ENCODE peak calls at places on chromosome X, in six cellular contexts. S, B, D, T, F and X are unnamed samples.

GRCh38 chrX:119502727-119503483 is 34.7 kb downstream of the SLC25A5 start:
- DNase-seq in S (peak; percentile 38), T (peak; percentile 32), F (no peak), D (peak; percentile 14), B (no peak), X (no peak)

GRCh38 chrX:10617186-10617963 is 3.0 kb downstream of the MID1 start:
- DNase-seq in B (no peak), T (no peak), S (no peak), D (no peak), F (no peak), X (no peak)

GRCh38 chrX:68681443-68681941 is 34.0 kb downstream of the STARD8 start:
- DNase-seq in T (no peak), D (peak; percentile 20), F (no peak), S (peak; percentile 60), B (no peak), X (no peak)

GRCh38 chrX:137519459-137519858 is 46.5 kb upstream of the ZIC3 start:
- DNase-seq in T (no peak), S (no peak), B (no peak), D (no peak), F (no peak), X (no peak)

GRCh38 chrX:134396174-134396573 is 63.8 kb upstream of the HPRT1 start:
- DNase-seq in T (no peak), B (no peak), F (no peak), S (peak; percentile 17), D (peak; percentile 28), X (peak; percentile 34)

GRCh38 chrX:68669094-68669830 is 21.8 kb downstream of the STARD8 start:
- DNase-seq in T (no peak), B (peak; percentile 75), D (no peak), F (no peak), S (no peak), X (no peak)

GRCh38 chrX:31266172-31267076 is 194.6 kb upstream of the FTHL17 start:
- DNase-seq in B (peak; percentile 30), F (no peak), D (peak; percentile 50), S (no peak), T (peak; percentile 58), X (peak; percentile 30)

GRCh38 chrX:634306-634958 is 3.8 kb downstream of the SHOX start:
- DNase-seq in F (no peak), B (no peak), T (peak; percentile 50), S (no peak), D (no peak), X (no peak)

GRCh38 chrX:118702741-118703140 is 24.7 kb upstream of the IL13RA1 start:
- DNase-seq in S (peak; percentile 42), D (peak; percentile 18), F (no peak), T (no peak), B (no peak), X (no peak)

GRCh38 chrX:144918936-144919335 is 328.4 kb upstream of the SPANXN1 start:
- DNase-seq in S (no peak), D (no peak), T (no peak), F (no peak), B (no peak), X (no peak)

GRCh38 chrX:153854702-153855101 is 24.4 kb upstream of the PDZD4 start:
- DNase-seq in D (no peak), S (no peak), B (no peak), T (no peak), F (no peak), X (no peak)

GRCh38 chrX:68417651-68418050 is 15.6 kb downstream of the OPHN1 start:
- DNase-seq in B (no peak), S (no peak), T (no peak), D (no peak), F (no peak), X (peak; percentile 67)

GRCh38 chrX:136041254-136041812 is 56.1 kb downstream of the SLC9A6 start:
- DNase-seq in S (no peak), D (no peak), T (no peak), B (no peak), F (no peak), X (no peak)

GRCh38 chrX:65643046-65643785 is 24.2 kb upstream of the MSN start:
- DNase-seq in B (no peak), D (no peak), T (no peak), S (peak; percentile 10), F (no peak), X (peak; percentile 32)

GRCh38 chrX:2187352-2188115 is 313.2 kb downstream of the DHRSX start:
- DNase-seq in T (no peak), F (no peak), D (no peak), B (no peak), S (no peak), X (no peak)
- H2AK5ac ChIP-seq in T (no peak overlapping the region), F (peak overlapping the region; percentile 86), D (no peak overlapping the region), B (no peak overlapping the region), S (no peak overlapping the region), X (no peak overlapping the region)

GRCh38 chrX:19672211-19672814 is 157.0 kb upstream of the MAP3K15 start:
- DNase-seq in D (no peak), B (no peak), S (no peak), T (no peak), F (no peak), X (peak; percentile 70)

GRCh38 chrX:19674041-19674769 is 158.9 kb upstream of the MAP3K15 start:
- DNase-seq in T (no peak), S (no peak), F (no peak), D (no peak), B (no peak), X (no peak)

GRCh38 chrX:19670854-19671620 is 155.7 kb upstream of the MAP3K15 start:
- DNase-seq in D (peak; percentile 87), F (no peak), S (peak; percentile 79), B (peak; percentile 11), T (peak; percentile 27), X (peak; percentile 13)

GRCh38 chrX:19670321-19670750 is 155.0 kb upstream of the MAP3K15 start:
- DNase-seq in D (peak; percentile 76), B (no peak), T (no peak), F (no peak), S (peak; percentile 38), X (peak; percentile 52)

GRCh38 chrX:19673334-19674040 is 158.2 kb upstream of the MAP3K15 start:
- DNase-seq in D (peak; percentile 91), B (no peak), S (peak; percentile 95), T (no peak), F (no peak), X (peak; percentile 38)
- H3K4me2 ChIP-seq in D (peak overlapping the region; percentile 34), B (no peak overlapping the region), S (peak overlapping the region; percentile 52), T (no peak overlapping the region), F (no peak overlapping the region), X (no peak overlapping the region)

GRCh38 chrX:99305573-99305972 is 1104.5 kb downstream of the PCDH19 start:
- DNase-seq in B (no peak), F (no peak), T (no peak), D (no peak), S (no peak), X (no peak)
- H4K91ac ChIP-seq in B (no peak overlapping the region), F (no peak overlapping the region), T (no peak overlapping the region), D (no peak overlapping the region), S (no peak overlapping the region), X (no peak overlapping the region)

GRCh38 chrX:54808605-54809483 is 1.3 kb downstream of the MAGED2 start:
- DNase-seq in T (peak; percentile 97), S (peak; percentile 96), B (peak; percentile 96), D (peak; percentile 96), F (peak; percentile 91), X (peak; percentile 95)
- H2AK5ac ChIP-seq in T (no peak overlapping the region), S (peak overlapping the region; percentile 81), B (no peak overlapping the region), D (no peak overlapping the region), F (no peak overlapping the region), X (peak overlapping the region; percentile 44)

DNA sequence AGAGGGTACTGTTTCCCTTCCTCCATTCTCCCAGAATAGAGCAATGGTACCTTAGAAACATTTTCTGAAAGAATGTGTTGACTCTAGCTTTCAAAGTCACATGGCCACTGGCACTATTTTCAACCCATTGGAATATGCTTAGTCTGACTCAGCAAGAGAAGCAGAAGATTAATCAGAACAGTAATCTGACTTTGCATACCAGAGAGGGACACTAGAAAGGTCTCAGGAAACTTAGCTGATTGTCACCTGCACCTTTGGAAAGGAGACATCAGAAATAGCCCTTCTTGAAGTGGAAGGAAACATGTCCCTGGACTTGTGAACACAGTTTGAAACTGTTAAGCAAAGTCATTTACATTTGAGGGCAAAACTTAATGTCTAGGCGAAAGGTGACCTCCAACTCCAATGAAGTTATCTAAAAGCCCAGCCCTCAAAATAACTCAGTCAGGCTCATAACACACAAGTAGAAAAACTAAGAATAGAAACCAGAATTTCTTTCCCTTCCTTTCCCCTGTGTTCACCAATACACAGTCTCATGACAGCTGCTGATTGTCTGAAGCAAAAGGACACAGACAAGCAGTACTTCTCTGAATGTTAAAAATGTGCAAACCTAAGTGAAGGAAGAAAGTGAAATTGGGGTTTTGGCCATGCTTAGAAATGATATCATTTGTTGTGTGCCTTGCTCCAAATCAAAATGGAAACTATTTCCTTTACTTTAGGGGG is 270.8 kb downstream of the GRIA3 start:
- DNase-seq in S (no peak), B (no peak), T (no peak), D (no peak), F (no peak), X (no peak)
- H3K4me2 ChIP-seq in S (no peak overlapping the region), B (no peak overlapping the region), T (no peak overlapping the region), D (no peak overlapping the region), F (no peak overlapping the region), X (no peak overlapping the region)

GRCh38 chrX:43728002-43728401 is 71.9 kb downstream of the MAOA start:
- DNase-seq in B (no peak), F (no peak), D (no peak), S (no peak), T (no peak), X (no peak)
- H4K91ac ChIP-seq in B (no peak overlapping the region), F (no peak overlapping the region), D (no peak overlapping the region), S (no peak overlapping the region), T (no peak overlapping the region), X (no peak overlapping the region)

GRCh38 chrX:30151964-30152363 is 63.4 kb upstream of the MAGEB2 start:
- DNase-seq in S (no peak), B (no peak), D (no peak), T (no peak), F (no peak), X (no peak)

GRCh38 chrX:30153175-30153880 is 62.0 kb upstream of the MAGEB2 start:
- DNase-seq in T (no peak), B (no peak), F (no peak), D (no peak), S (no peak), X (no peak)

GRCh38 chrX:30147996-30148643 is 67.2 kb upstream of the MAGEB2 start:
- DNase-seq in T (no peak), D (no peak), F (no peak), S (no peak), B (no peak), X (no peak)

GRCh38 chrX:30153881-30154260 is 61.5 kb upstream of the MAGEB2 start:
- DNase-seq in T (no peak), D (peak; percentile 58), F (no peak), B (no peak), S (peak; percentile 31), X (peak; percentile 23)

DNA sequence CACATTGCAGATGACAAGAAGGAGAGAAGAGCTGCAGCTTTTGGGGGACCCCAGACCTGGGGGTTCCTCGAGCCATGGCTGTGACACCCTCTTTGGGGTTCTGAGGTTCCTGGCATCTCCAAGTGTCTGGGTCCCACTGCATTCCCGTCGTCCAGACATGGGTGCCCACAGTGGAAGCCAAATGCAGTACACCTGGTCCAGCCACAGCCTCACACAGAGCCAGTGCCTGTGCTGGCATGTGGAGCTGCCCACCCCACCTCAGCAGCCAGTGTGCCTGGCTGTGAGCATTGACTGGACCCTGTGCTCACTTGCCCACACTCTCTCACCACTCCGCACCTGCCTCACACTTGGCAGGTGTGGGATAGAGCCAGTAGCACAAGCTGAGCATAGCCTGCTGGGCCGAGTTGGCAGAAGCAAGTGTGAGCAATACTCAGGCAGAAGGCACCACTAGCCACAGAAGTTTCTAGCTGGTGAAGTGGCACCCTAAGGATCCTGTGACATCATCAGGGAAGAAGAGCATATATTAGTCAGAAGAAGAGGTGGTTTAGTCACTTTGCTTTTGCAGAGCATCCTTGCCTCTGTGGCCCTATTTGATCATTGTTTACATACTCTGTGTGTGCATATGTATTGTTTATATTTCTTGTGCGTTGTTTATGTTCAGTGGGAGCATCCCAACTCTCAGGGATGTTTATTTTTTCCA is 65.0 kb upstream of the MAGEB2 start:
- DNase-seq in F (no peak), S (peak; percentile 36), B (no peak), D (peak; percentile 70), T (no peak), X (no peak)
- H2AK5ac ChIP-seq in F (no peak overlapping the region), S (no peak overlapping the region), B (no peak overlapping the region), D (no peak overlapping the region), T (no peak overlapping the region), X (peak overlapping the region; percentile 22)